ENCODE peak calls at places on chromosome 11, in ten cellular contexts. V is stimulated activated effector memory CD8-positive, alpha-beta T cell treated with anti-CD3 and anti-CD28 coated beads, Interleukin-12 subunit alpha, Interleukin-12 subunit beta, amount 100 ng/mL, for 72 hours; A is fibroblast of the conjunctiva; F is anterior cingulate cortex; E is T-helper 2 cell; L is type B pancreatic cell; Q is NCI-H510A treated with DMSO at 0.1 percent for 48 hours; C is activated T-cell treated with anti-CD3 and anti-CD28 coated beads for 1 hour; O is NCI-H187 treated with DMSO at 0.1 percent for 48 hours; P is nephron progenitor cell. K is an unnamed sample.

GRCh38 chr11:16787035-16787744 is 48.7 kb downstream of the C11orf58 start:
- DNase-seq in V (no peak), A (no peak), F (no peak), E (no peak), L (no peak), Q (no peak), C (no peak), O (no peak), P (no peak), K (no peak)

GRCh38 chr11:35276396-35276795 is 137.4 kb downstream of the CD44 start:
- DNase-seq in V (no peak), A (no peak), F (peak; percentile 49), E (no peak), L (no peak), Q (no peak), C (no peak), O (no peak), P (no peak), K (no peak)

GRCh38 chr11:73383249-73384126 is 7.3 kb downstream of the RELT start:
- DNase-seq in V (no peak), A (no peak), F (peak; percentile 60), E (no peak), L (no peak), Q (no peak), C (no peak), O (no peak), P (no peak), K (peak; percentile 62)

GRCh38 chr11:116596346-116597260 is 176.2 kb downstream of the BUD13 start:
- DNase-seq in V (no peak), A (no peak), F (no peak), E (no peak), L (no peak), Q (no peak), C (no peak), O (no peak), P (no peak), K (no peak)

GRCh38 chr11:1229471-1230120 is 6.7 kb downstream of the MUC5B start:
- DNase-seq in V (no peak), A (no peak), F (no peak), E (no peak), L (no peak), Q (no peak), C (no peak), O (no peak), P (peak; percentile 3), K (no peak)

GRCh38 chr11:117313103-117313502 is 3.0 kb downstream of the BACE1 start:
- DNase-seq in V (no peak), A (no peak), F (no peak), E (no peak), L (no peak), Q (no peak), C (no peak), O (no peak), P (no peak), K (no peak)

GRCh38 chr11:120877746-120878365 is 146.0 kb upstream of the TBCEL start:
- DNase-seq in V (no peak), A (no peak), F (no peak), E (no peak), L (no peak), Q (no peak), C (no peak), O (peak; percentile 58), P (no peak), K (no peak)

GRCh38 chr11:126332221-126332711 is 23.2 kb upstream of the ST3GAL4 start:
- DNase-seq in V (no peak), A (peak; percentile 79), F (no peak), E (no peak), L (no peak), Q (no peak), C (no peak), O (no peak), P (no peak), K (no peak)

GRCh38 chr11:62108017-62108750 is 15.6 kb upstream of the INCENP start:
- DNase-seq in V (no peak), A (peak; percentile 56), F (no peak), E (peak; percentile 62), L (no peak), Q (peak; percentile 83), C (no peak), O (peak; percentile 38), P (peak; percentile 46), K (peak; percentile 86)

GRCh38 chr11:85313741-85314140 is 313.4 kb downstream of the DLG2 start:
- DNase-seq in V (no peak), A (no peak), F (no peak), E (no peak), L (no peak), Q (no peak), C (no peak), O (no peak), P (no peak), K (no peak)

GRCh38 chr11:111379500-111380136 is 543 bp upstream of the POU2AF1 start:
- DNase-seq in V (no peak), A (no peak), F (no peak), E (no peak), L (no peak), Q (no peak), C (no peak), O (no peak), P (no peak), K (peak; percentile 67)

GRCh38 chr11:17528906-17529813 is 15.1 kb downstream of the USH1C start:
- DNase-seq in V (no peak), A (no peak), F (no peak), E (no peak), L (no peak), Q (peak; percentile 18), C (no peak), O (no peak), P (no peak), K (no peak)

GRCh38 chr11:46345881-46346484 is 1.3 kb upstream of the DGKZ start:
- DNase-seq in V (no peak), A (no peak), F (no peak), E (peak; percentile 71), L (no peak), Q (no peak), C (no peak), O (no peak), P (no peak), K (no peak)

GRCh38 chr11:10114593-10115404 is 179.2 kb downstream of the SBF2 start:
- DNase-seq in V (no peak), A (no peak), F (no peak), E (no peak), L (no peak), Q (no peak), C (no peak), O (no peak), P (no peak), K (no peak)

GRCh38 chr11:125593113-125593761 is 585 bp downstream of the STT3A start:
- DNase-seq in V (no peak), A (no peak), F (no peak), E (peak; percentile 29), L (no peak), Q (peak; percentile 28), C (no peak), O (no peak), P (no peak), K (no peak)

GRCh38 chr11:69297926-69298777 is 4.2 kb downstream of the MYEOV start:
- DNase-seq in V (no peak), A (peak; percentile 58), F (peak; percentile 33), E (peak; percentile 38), L (no peak), Q (no peak), C (no peak), O (no peak), P (peak; percentile 34), K (peak; percentile 76)

GRCh38 chr11:123484448-123484847 is 54.4 kb downstream of the GRAMD1B start:
- DNase-seq in V (no peak), A (no peak), F (no peak), E (no peak), L (no peak), Q (no peak), C (no peak), O (no peak), P (no peak), K (no peak)

GRCh38 chr11:34525098-34525497 is 11.5 kb upstream of the ELF5 start:
- DNase-seq in V (no peak), A (no peak), F (no peak), E (no peak), L (no peak), Q (no peak), C (no peak), O (no peak), P (no peak), K (no peak)

GRCh38 chr11:66902486-66903177 is 45.8 kb downstream of the LRFN4 start:
- DNase-seq in V (no peak), A (no peak), F (no peak), E (no peak), L (no peak), Q (no peak), C (no peak), O (no peak), P (no peak), K (no peak)

GRCh38 chr11:66478823-66479740 is 1.2 kb upstream of the DPP3 start:
- DNase-seq in V (no peak), A (peak; percentile 22), F (no peak), E (peak; percentile 30), L (no peak), Q (no peak), C (peak; percentile 23), O (no peak), P (peak; percentile 45), K (peak; percentile 63)

GRCh38 chr11:33452806-33453205 is 195.6 kb downstream of the HIPK3 start:
- DNase-seq in V (no peak), A (peak; percentile 43), F (no peak), E (no peak), L (no peak), Q (no peak), C (no peak), O (no peak), P (no peak), K (no peak)

K was measured in left kidney.